ENCODE peak calls at places on chromosomes 2 and 18, in eight cellular contexts. P is AG04449, I is pancreas, S is cardiac muscle cell, W is astrocyte of the spinal cord, E is PC-9, A is cardiac fibroblast, X is lower lobe of right lung. T is an unnamed sample.

GRCh38 chr2:84959494-84960156 is 11.3 kb upstream of the KCMF1 start:
- DNase-seq in P (no peak), I (peak; percentile 83), S (peak; percentile 17), W (no peak), E (peak; percentile 27), A (no peak), X (no peak), T (peak; percentile 47)

GRCh38 chr2:32135409-32135808 is 30.3 kb upstream of the SLC30A6 start:
- DNase-seq in P (peak; percentile 28), I (peak; percentile 16), S (peak; percentile 68), W (peak; percentile 82), E (peak; percentile 37), A (peak; percentile 87), X (no peak), T (peak; percentile 70)

GRCh38 chr2:231611273-231612198 is 18.9 kb downstream of the TEX44 start:
- DNase-seq in P (no peak), I (peak; percentile 38), S (peak; percentile 44), W (no peak), E (peak; percentile 78), A (peak; percentile 90), X (no peak), T (peak; percentile 83)

GRCh38 chr18:26948703-26949102 is 83.2 kb upstream of the AQP4 start:
- DNase-seq in P (no peak), I (no peak), S (no peak), W (no peak), E (no peak), A (no peak), X (no peak), T (no peak)

GRCh38 chr2:44362207-44363015 is 664 bp downstream of the CAMKMT start:
- DNase-seq in P (no peak), I (no peak), S (peak; percentile 57), W (peak; percentile 54), E (no peak), A (peak; percentile 52), X (no peak), T (peak; percentile 57)

GRCh38 chr2:191265311-191266170 is 20.3 kb downstream of the MYO1B start:
- DNase-seq in P (peak; percentile 65), I (no peak), S (peak; percentile 74), W (peak; percentile 79), E (no peak), A (peak; percentile 83), X (no peak), T (peak; percentile 62)

GRCh38 chr2:43178602-43179542 is 47.5 kb downstream of the ZFP36L2 start:
- DNase-seq in P (no peak), I (peak; percentile 80), S (peak; percentile 91), W (peak; percentile 92), E (peak; percentile 91), A (peak; percentile 86), X (peak; percentile 81), T (peak; percentile 87)

GRCh38 chr2:241565413-241565812 is 6.9 kb downstream of the BOK start:
- DNase-seq in P (no peak), I (no peak), S (no peak), W (no peak), E (no peak), A (no peak), X (peak; percentile 37), T (no peak)

GRCh38 chr18:10421859-10422258 is 32.6 kb upstream of the APCDD1 start:
- DNase-seq in P (no peak), I (no peak), S (peak; percentile 71), W (peak; percentile 55), E (no peak), A (peak; percentile 31), X (no peak), T (peak; percentile 77)

GRCh38 chr2:174693344-174693743 is 70.9 kb downstream of the CHRNA1 start:
- DNase-seq in P (no peak), I (no peak), S (no peak), W (no peak), E (no peak), A (no peak), X (no peak), T (no peak)

GRCh38 chr18:49652841-49653240 is 91.0 kb downstream of the LIPG start:
- DNase-seq in P (no peak), I (no peak), S (peak; percentile 40), W (no peak), E (no peak), A (no peak), X (no peak), T (no peak)

GRCh38 chr2:10371441-10372194 is 68.9 kb downstream of the HPCAL1 start:
- DNase-seq in P (no peak), I (no peak), S (no peak), W (no peak), E (no peak), A (no peak), X (no peak), T (no peak)

GRCh38 chr2:211423018-211423417 is 866.6 kb downstream of the CPS1 start:
- DNase-seq in P (no peak), I (no peak), S (no peak), W (no peak), E (no peak), A (no peak), X (no peak), T (no peak)

GRCh38 chr18:8411492-8411891 is 197.7 kb upstream of the RAB12 start:
- DNase-seq in P (no peak), I (no peak), S (no peak), W (no peak), E (no peak), A (no peak), X (no peak), T (no peak)

GRCh38 chr2:53091183-53091582 is 676.4 kb upstream of the CHAC2 start:
- DNase-seq in P (no peak), I (no peak), S (no peak), W (no peak), E (no peak), A (no peak), X (no peak), T (no peak)

GRCh38 chr2:47310801-47311560 is 92.0 kb upstream of the MSH2 start:
- DNase-seq in P (no peak), I (peak; percentile 36), S (peak; percentile 26), W (no peak), E (peak; percentile 54), A (no peak), X (peak; percentile 46), T (no peak)

GRCh38 chr18:43627833-43628370 is 350.6 kb upstream of the SYT4 start:
- DNase-seq in P (no peak), I (no peak), S (no peak), W (no peak), E (no peak), A (no peak), X (no peak), T (no peak)

GRCh38 chr18:11728247-11728646 is 39.2 kb downstream of the GNAL start:
- DNase-seq in P (no peak), I (no peak), S (peak; percentile 42), W (peak; percentile 15), E (peak; percentile 10), A (peak; percentile 25), X (no peak), T (no peak)

GRCh38 chr2:200577000-200577399 is 8.8 kb upstream of the AOX1 start:
- DNase-seq in P (no peak), I (no peak), S (no peak), W (no peak), E (no peak), A (no peak), X (no peak), T (no peak)
- TF ChIP-seq CTCF in P (no peak), I (no peak), S (no peak), W (peak; percentile 26), E (no peak), A (peak; percentile 16), X (no peak), T (no peak)

GRCh38 chr18:45777393-45777792 is 48.1 kb upstream of the SIGLEC15 start:
- DNase-seq in P (peak; percentile 84), I (no peak), S (peak; percentile 72), W (peak; percentile 85), E (no peak), A (peak; percentile 84), X (no peak), T (peak; percentile 89)

GRCh38 chr18:45774065-45774521 is 50.1 kb downstream of the SLC14A1 start:
- DNase-seq in P (peak; percentile 41), I (no peak), S (peak; percentile 75), W (peak; percentile 63), E (no peak), A (peak; percentile 61), X (no peak), T (peak; percentile 48)

GRCh38 chr18:45772081-45772480 is 48.1 kb downstream of the SLC14A1 start:
- DNase-seq in P (no peak), I (no peak), S (no peak), W (no peak), E (no peak), A (no peak), X (no peak), T (no peak)

GRCh38 chr18:45775241-45775676 is 50.2 kb upstream of the SIGLEC15 start:
- DNase-seq in P (no peak), I (peak; percentile 71), S (peak; percentile 94), W (peak; percentile 78), E (peak; percentile 64), A (peak; percentile 88), X (peak; percentile 83), T (peak; percentile 72)

GRCh38 chr18:45775726-45776125 is 49.7 kb upstream of the SIGLEC15 start:
- DNase-seq in P (no peak), I (no peak), S (no peak), W (no peak), E (no peak), A (no peak), X (no peak), T (no peak)
- H3K4me3 ChIP-seq in P (peak overlapping the region; percentile 56), I (peak overlapping the region; percentile 32), S (peak overlapping the region; percentile 5), W (peak overlapping the region; percentile 46), E (peak overlapping the region; percentile 71), A (peak overlapping the region; percentile 59), X (peak overlapping the region; percentile 74), T (peak overlapping the region; percentile 68)

GRCh38 chr2:95317665-95318425 is 20.7 kb downstream of the KCNIP3 start:
- DNase-seq in P (no peak), I (no peak), S (no peak), W (no peak), E (no peak), A (no peak), X (no peak), T (no peak)

GRCh38 chr2:95316466-95317122 is 19.4 kb downstream of the KCNIP3 start:
- DNase-seq in P (peak; percentile 46), I (no peak), S (peak; percentile 74), W (peak; percentile 57), E (no peak), A (peak; percentile 60), X (no peak), T (peak; percentile 94)

GRCh38 chr2:95315801-95316411 is 18.8 kb downstream of the KCNIP3 start:
- DNase-seq in P (peak; percentile 31), I (no peak), S (peak; percentile 51), W (peak; percentile 88), E (peak; percentile 61), A (peak; percentile 80), X (no peak), T (peak; percentile 90)

GRCh38 chr2:95318431-95319220 is 21.5 kb downstream of the KCNIP3 start:
- DNase-seq in P (no peak), I (no peak), S (no peak), W (no peak), E (no peak), A (no peak), X (no peak), T (no peak)

GRCh38 chr2:95317123-95317500 is 20.0 kb downstream of the KCNIP3 start:
- DNase-seq in P (no peak), I (no peak), S (no peak), W (no peak), E (peak; percentile 37), A (no peak), X (no peak), T (no peak)
- TF ChIP-seq CTCF in P (no peak), I (no peak), S (no peak), W (no peak), E (no peak), A (no peak), X (no peak), T (no peak)

GRCh38 chr18:22171839-22172582 is 2.6 kb downstream of the GATA6 start:
- DNase-seq in P (no peak), I (no peak), S (peak; percentile 45), W (no peak), E (no peak), A (peak; percentile 29), X (peak; percentile 46), T (no peak)
- H3K4me3 ChIP-seq in P (peak overlapping the region; percentile 40), I (peak overlapping the region; percentile 72), S (peak overlapping the region; percentile 94), W (peak overlapping the region; percentile 76), E (peak overlapping the region; percentile 73), A (peak overlapping the region; percentile 66), X (peak overlapping the region; percentile 79), T (no peak overlapping the region)